ENCODE peak calls at places on chromosomes 6 and 20, in five cellular contexts. S, I, L, U and V are unnamed samples.

GRCh38 chr6:135851442-135852271 is at the start of gene PDE7B:
- DNase-seq in I (peak), L (peak), S (peak), U (peak), V (no peak)

GRCh38 chr6:29665942-29666825 is 9.3 kb downstream of the MOG start:
- DNase-seq in I (no peak), S (peak), L (no peak), U (no peak), V (no peak)

GRCh38 chr6:27178001-27178730 is 69.3 kb upstream of the PRSS16 start:
- DNase-seq in U (peak), L (no peak), S (peak), I (peak), V (no peak)

GRCh38 chr6:30570760-30571084 is 520 bp upstream of the ABCF1 start:
- DNase-seq in U (no peak), S (no peak), L (no peak), I (no peak), V (no peak)

GRCh38 chr6:38973178-38974057 is 75.2 kb upstream of the GLP1R start:
- DNase-seq in I (no peak), S (no peak), L (no peak), U (peak), V (no peak)

GRCh38 chr6:170116643-170117042 is 174.2 kb downstream of the DLL1 start:
- DNase-seq in I (no peak), U (no peak), L (no peak), S (peak), V (no peak)

GRCh38 chr6:9405369-9405768 is 970.0 kb upstream of the SLC35B3 start:
- DNase-seq in I (no peak), S (no peak), L (no peak), U (peak), V (no peak)

GRCh38 chr6:4345543-4345942 is 210.2 kb upstream of the ECI2 start:
- DNase-seq in S (no peak), L (no peak), I (no peak), U (no peak), V (no peak)

GRCh38 chr6:43772571-43773049 is 2.6 kb downstream of the VEGFA start:
- DNase-seq in U (no peak), I (no peak), S (no peak), L (no peak), V (peak)

GRCh38 chr6:73455865-73456629 is 4.0 kb upstream of the CGAS start:
- DNase-seq in L (no peak), S (no peak), I (no peak), U (peak), V (no peak)

GRCh38 chr6:3644613-3645012 is 106.9 kb downstream of the PXDC1 start:
- DNase-seq in I (no peak), L (no peak), U (no peak), S (no peak), V (no peak)

GRCh38 chr20:62227977-62228958 is 8.2 kb upstream of the HRH3 start:
- DNase-seq in S (no peak), I (no peak), U (no peak), L (no peak), V (no peak)

GRCh38 chr6:52610745-52611355 is 34.0 kb upstream of the TRAM2 start:
- DNase-seq in I (no peak), L (no peak), S (no peak), U (peak), V (no peak)

GRCh38 chr6:14858808-14859207 is 387.1 kb upstream of the JARID2 start:
- DNase-seq in L (no peak), S (no peak), I (no peak), U (no peak), V (no peak)

GRCh38 chr6:21625642-21626041 is 32.1 kb downstream of the SOX4 start:
- DNase-seq in L (no peak), S (no peak), I (no peak), U (no peak), V (no peak)

GRCh38 chr6:149480502-149481280 is 4.1 kb downstream of the ZC3H12D start:
- DNase-seq in S (no peak), U (no peak), L (no peak), I (no peak), V (no peak)

GRCh38 chr6:108031968-108032367 is 42.6 kb downstream of the OSTM1 start:
- DNase-seq in U (no peak), L (no peak), I (no peak), S (no peak), V (no peak)

GRCh38 chr20:14307956-14308355 is 29.5 kb downstream of the FLRT3 start:
- DNase-seq in S (no peak), I (no peak), U (no peak), L (no peak), V (no peak)

GRCh38 chr20:16574656-16575355 is 1.6 kb upstream of the KIF16B start:
- DNase-seq in U (peak), L (peak), S (peak), I (peak), V (peak)

GRCh38 chr6:117933471-117933870 is 26.4 kb downstream of the SLC35F1 start:
- DNase-seq in I (no peak), L (no peak), S (no peak), U (no peak), V (peak)

GRCh38 chr6:16623029-16623653 is 138.1 kb downstream of the ATXN1 start:
- DNase-seq in S (no peak), L (no peak), U (peak), I (no peak), V (no peak)

GRCh38 chr6:5279891-5280338 is 18.6 kb downstream of the FARS2 start:
- DNase-seq in I (no peak), U (peak), S (no peak), L (no peak), V (no peak)

GRCh38 chr6:79403525-79403924 is 133.7 kb downstream of the LCA5 start:
- DNase-seq in S (no peak), I (no peak), L (no peak), U (no peak), V (no peak)

GRCh38 chr6:26537160-26537845 is 863 bp upstream of the HMGN4 start:
- DNase-seq in L (peak), S (peak), I (peak), U (peak), V (peak)

GRCh38 chr20:47992021-47992467 is 206.8 kb upstream of the SULF2 start:
- DNase-seq in I (no peak), L (no peak), S (no peak), U (no peak), V (no peak)

GRCh38 chr6:112010328-112010727 is 43.6 kb upstream of the CCN6 start:
- DNase-seq in U (no peak), L (no peak), S (no peak), I (no peak), V (no peak)

GRCh38 chr6:41705996-41706835 is 29.2 kb downstream of the TFEB start:
- DNase-seq in I (peak), U (peak), L (peak), S (peak), V (peak)

GRCh38 chr20:43963872-43964791 is 49.5 kb downstream of the TOX2 start:
- DNase-seq in S (peak), L (no peak), U (peak), I (no peak), V (no peak)

GRCh38 chr6:87213364-87213763 is 58.0 kb downstream of the ZNF292 start:
- DNase-seq in I (no peak), L (no peak), U (no peak), S (no peak), V (no peak)

GRCh38 chr6:89351632-89352328 is 742 bp downstream of the UBE2J1 start:
- DNase-seq in S (no peak), U (no peak), I (no peak), L (no peak), V (no peak)

GRCh38 chr6:91895592-91895991 is 1308.7 kb upstream of the MAP3K7 start:
- DNase-seq in I (no peak), S (no peak), L (no peak), U (no peak), V (no peak)

GRCh38 chr6:165245287-165245686 is 64.1 kb downstream of the C6orf118 start:
- DNase-seq in L (no peak), S (no peak), I (no peak), U (peak), V (no peak)

GRCh38 chr6:165245716-165246115 is 63.7 kb downstream of the C6orf118 start:
- DNase-seq in L (no peak), S (no peak), U (no peak), I (no peak), V (no peak)

GRCh38 chr6:165243801-165244200 is 65.6 kb downstream of the C6orf118 start:
- DNase-seq in S (no peak), U (no peak), L (no peak), I (no peak), V (no peak)

GRCh38 chr6:165249808-165250207 is 59.6 kb downstream of the C6orf118 start:
- DNase-seq in S (no peak), I (no peak), L (no peak), U (no peak), V (no peak)

GRCh38 chr6:165244524-165245247 is 64.7 kb downstream of the C6orf118 start:
- DNase-seq in L (no peak), S (no peak), I (no peak), U (no peak), V (no peak)
- H3K27ac ChIP-seq in L (no peak), S (no peak), I (no peak), U (no peak), V (peak)

GRCh38 chr6:17885079-17885478 is 102.4 kb downstream of the KIF13A start:
- DNase-seq in I (no peak), S (no peak), U (peak), L (no peak), V (no peak)
- H3K27ac ChIP-seq in I (no peak), S (no peak), U (no peak), L (no peak), V (peak)

GRCh38 chr6:47509937-47510336 is 32.3 kb downstream of the CD2AP start:
- DNase-seq in L (no peak), I (no peak), U (no peak), S (no peak), V (no peak)
- H3K27ac ChIP-seq in L (no peak), I (no peak), U (no peak), S (no peak), V (no peak)

DNA sequence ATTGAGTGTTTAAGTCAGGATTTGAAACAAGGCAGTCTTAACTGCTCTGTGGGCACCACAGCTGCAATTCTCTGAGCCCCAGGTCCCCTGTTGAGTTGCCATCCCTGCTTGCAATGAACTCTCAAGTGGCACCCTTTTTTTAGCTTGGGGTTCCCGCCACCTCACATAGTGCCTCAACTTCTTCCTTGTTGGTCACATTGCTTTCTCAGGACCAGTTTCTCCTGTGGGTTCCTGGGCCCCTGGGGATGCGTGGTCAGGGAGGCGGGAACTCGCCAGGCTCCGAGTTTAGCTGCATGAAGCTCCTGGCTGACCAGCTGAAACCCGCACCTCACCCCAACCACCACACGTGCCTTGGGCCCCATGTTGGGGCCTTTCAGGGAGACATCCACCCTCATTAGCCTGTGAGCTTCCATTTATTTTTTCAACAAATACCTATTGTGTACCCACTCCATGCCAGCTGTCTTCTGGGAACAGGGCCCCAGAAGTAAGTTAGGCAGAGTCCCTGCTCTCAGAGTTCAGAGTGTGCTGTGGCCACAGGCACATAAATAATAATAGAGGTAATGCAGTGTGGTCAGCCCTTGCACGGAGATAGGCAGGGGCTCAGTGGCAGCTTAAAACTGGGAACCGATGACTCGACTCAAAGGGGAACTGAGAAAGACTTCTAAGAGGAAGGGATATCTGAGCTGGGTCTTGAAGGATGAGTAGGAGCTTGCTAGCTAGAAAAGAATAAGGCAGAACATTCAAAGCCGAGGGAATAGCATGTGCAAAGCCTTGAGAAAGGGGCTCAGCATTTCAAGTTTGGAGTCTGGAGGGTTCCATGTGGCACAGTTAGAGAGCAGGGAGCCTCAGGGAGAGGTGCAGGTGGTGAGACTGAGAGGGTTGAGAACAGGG is 33.9 kb upstream of the FAM83D start:
- DNase-seq in I (no peak), L (no peak), S (no peak), U (no peak), V (no peak)
- H3K27ac ChIP-seq in I (no peak), L (no peak), S (no peak), U (no peak), V (peak)

GRCh38 chr6:99415446-99415845 is 9.7 kb downstream of the PNISR start:
- DNase-seq in I (no peak), L (no peak), S (no peak), U (peak), V (no peak)

GRCh38 chr6:99416892-99417767 is 8.0 kb downstream of the PNISR start:
- DNase-seq in U (no peak), I (no peak), L (no peak), S (no peak), V (no peak)

GRCh38 chr6:99412065-99412464 is 13.0 kb downstream of the PNISR start:
- DNase-seq in L (no peak), S (no peak), I (no peak), U (no peak), V (no peak)

DNA sequence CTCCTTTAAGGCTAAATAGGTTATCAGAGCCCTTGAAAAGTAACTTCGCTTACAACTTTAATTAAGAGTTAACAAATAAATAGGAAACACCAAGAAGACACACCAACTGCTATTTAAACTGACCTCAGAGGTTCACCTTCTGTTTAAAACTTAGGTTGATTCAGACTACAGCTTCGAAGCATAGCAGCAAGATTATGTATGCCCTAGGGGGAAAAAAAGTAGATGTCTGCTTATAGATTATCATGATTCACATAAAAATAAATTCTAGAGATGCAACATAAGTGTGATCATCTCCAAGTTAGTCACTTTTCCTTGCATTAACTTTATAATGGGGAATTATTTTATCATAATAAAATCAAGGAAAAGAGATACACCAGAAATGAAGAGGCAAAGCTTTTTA is 8.9 kb downstream of the PNISR start:
- DNase-seq in L (no peak), I (no peak), S (no peak), U (peak), V (no peak)
- H3K27ac ChIP-seq in L (no peak), I (no peak), S (no peak), U (no peak), V (no peak)

GRCh38 chr6:45535933-45536332 is 158.2 kb upstream of the SUPT3H start:
- DNase-seq in L (no peak), S (no peak), U (no peak), I (no peak), V (no peak)

GRCh38 chr6:45537539-45537938 is 159.8 kb upstream of the SUPT3H start:
- DNase-seq in I (peak), U (no peak), L (no peak), S (no peak), V (no peak)

GRCh38 chr6:45532626-45533258 is 155.0 kb upstream of the SUPT3H start:
- DNase-seq in I (no peak), L (no peak), S (no peak), U (peak), V (no peak)

GRCh38 chr6:45531999-45532605 is 154.4 kb upstream of the SUPT3H start:
- DNase-seq in U (no peak), L (no peak), I (no peak), S (no peak), V (no peak)

GRCh38 chr6:45533394-45533793 is 155.7 kb upstream of the SUPT3H start:
- DNase-seq in S (no peak), U (peak), I (no peak), L (no peak), V (no peak)
- H3K27ac ChIP-seq in S (peak), U (no peak), I (no peak), L (no peak), V (no peak)

DNA sequence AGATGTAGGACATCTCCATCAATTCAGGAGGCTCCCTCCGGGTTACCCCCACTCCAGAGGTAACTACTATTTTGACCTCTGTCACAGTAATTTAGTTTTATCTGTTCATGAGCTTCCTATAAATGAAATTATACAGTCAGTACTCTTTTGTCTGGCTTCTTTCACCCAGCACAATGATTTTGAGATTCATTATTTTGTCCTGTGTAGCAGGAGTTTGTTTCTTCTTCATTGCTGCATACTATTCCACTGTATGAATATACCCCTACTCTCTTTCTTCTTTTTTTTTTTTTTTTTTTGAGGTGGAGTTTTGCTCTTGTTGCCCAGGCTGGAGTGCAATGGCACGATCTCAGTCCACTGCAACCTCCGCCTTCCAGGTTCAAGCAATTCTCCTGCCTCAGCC is 11.8 kb upstream of the AP5S1 start:
- DNase-seq in L (no peak), I (no peak), S (no peak), U (no peak), V (no peak)
- H3K27ac ChIP-seq in L (peak), I (peak), S (peak), U (peak), V (peak)